ENCODE peak calls at places on chromosomes 11 and 22, in four cellular contexts. N is progenitor cell of endocrine pancreas, T is NCI-H1105, F is HFFc6. L is an unnamed sample.

GRCh38 chr11:37449146-37449545 is 851.1 kb upstream of the RAG2 start:
- DNase-seq in N (no peak), T (no peak), F (peak), L (no peak)

GRCh38 chr22:46537946-46538815 is 761 bp upstream of the CELSR1 start:
- DNase-seq in N (peak), T (peak), F (peak), L (peak)

GRCh38 chr11:134660416-134660815 is 248.4 kb upstream of the B3GAT1 start:
- DNase-seq in N (no peak), T (no peak), F (no peak), L (no peak)

GRCh38 chr22:45638834-45639746 is 32.5 kb upstream of the ATXN10 start:
- DNase-seq in N (no peak), T (peak), F (peak), L (no peak)

GRCh38 chr22:42073568-42074152 is 388 bp upstream of the PHETA2 start:
- DNase-seq in N (no peak), T (no peak), F (no peak), L (no peak)

GRCh38 chr11:6234314-6235031 is at the start of gene FHIP1B:
- DNase-seq in N (peak), T (peak), F (peak), L (peak)

GRCh38 chr11:62575156-62575555 is 1.5 kb upstream of the EEF1G start:
- DNase-seq in N (no peak), T (peak), F (no peak), L (no peak)

GRCh38 chr11:57499413-57499982 is 16.0 kb downstream of the SLC43A1 start:
- DNase-seq in N (peak), T (peak), F (peak), L (peak)

GRCh38 chr11:114280696-114281095 is 15.5 kb upstream of the NNMT start:
- DNase-seq in N (peak), T (peak), F (peak), L (peak)

GRCh38 chr11:67600324-67601029 is 6.3 kb upstream of the NDUFV1 start:
- DNase-seq in N (no peak), T (no peak), F (no peak), L (no peak)

GRCh38 chr11:6703247-6704063 is 20.3 kb upstream of the MRPL17 start:
- DNase-seq in N (no peak), T (peak), F (peak), L (peak)

GRCh38 chr22:28742562-28742962 is 723 bp downstream of the HSCB start:
- DNase-seq in N (no peak), T (no peak), F (no peak), L (no peak)

GRCh38 chr11:75490221-75491181 is 35.2 kb downstream of the GDPD5 start:
- DNase-seq in N (no peak), T (no peak), F (no peak), L (no peak)

GRCh38 chr22:20569059-20570058 is 61.9 kb downstream of the MED15 start:
- DNase-seq in N (no peak), T (no peak), F (peak), L (no peak)

GRCh38 chr11:76232026-76232665 is 25.8 kb upstream of the WNT11 start:
- DNase-seq in N (no peak), T (no peak), F (no peak), L (no peak)

GRCh38 chr11:128669491-128669890 is 24.4 kb upstream of the FLI1 start:
- DNase-seq in N (no peak), T (no peak), F (peak), L (no peak)